ENCODE peak calls at places on chromosomes 7 and 10, in ten cellular contexts. One of them, this sample, is unnamed.
A peak's percentile ranks its signal among the peaks of the same experiment; 100 is the strongest.

GRCh38 chr10:132365102-132365501 is 31.9 kb upstream of the PWWP2B start:
- DNase-seq in astrocyte of the spinal cord: no peak
- DNase-seq in lower lobe of right lung: no peak
- DNase-seq in CD8-positive, alpha-beta memory T cell: no peak
- DNase-seq in AG08396: no peak
- DNase-seq in activated T-cell treated with anti-CD3 and anti-CD28 coated beads, Interleukin-2, amount 50 U/mL, for 48 hours: no peak
- DNase-seq in left colon: peak; percentile 14
- DNase-seq in NCI-H460: no peak
- DNase-seq in NB4: no peak
- DNase-seq in AG09319: no peak
- DNase-seq in this sample: peak; percentile 23

GRCh38 chr10:127905623-127906261 is 1.2 kb upstream of the PTPRE start:
- DNase-seq in astrocyte of the spinal cord: no peak
- DNase-seq in lower lobe of right lung: peak; percentile 54
- DNase-seq in CD8-positive, alpha-beta memory T cell: no peak
- DNase-seq in AG08396: no peak
- DNase-seq in activated T-cell treated with anti-CD3 and anti-CD28 coated beads, Interleukin-2, amount 50 U/mL, for 48 hours: no peak
- DNase-seq in left colon: no peak
- DNase-seq in NCI-H460: no peak
- DNase-seq in NB4: peak; percentile 26
- DNase-seq in AG09319: no peak
- DNase-seq in this sample: no peak

GRCh38 chr7:46363688-46364087 is 442.6 kb upstream of the IGFBP3 start:
- DNase-seq in astrocyte of the spinal cord: no peak
- DNase-seq in lower lobe of right lung: no peak
- DNase-seq in CD8-positive, alpha-beta memory T cell: no peak
- DNase-seq in AG08396: no peak
- DNase-seq in activated T-cell treated with anti-CD3 and anti-CD28 coated beads, Interleukin-2, amount 50 U/mL, for 48 hours: no peak
- DNase-seq in left colon: no peak
- DNase-seq in NCI-H460: no peak
- DNase-seq in NB4: no peak
- DNase-seq in AG09319: no peak
- DNase-seq in this sample: no peak

GRCh38 chr7:117323877-117324699 is 1.2 kb upstream of the WNT2 start:
- DNase-seq in astrocyte of the spinal cord: peak; percentile 55
- DNase-seq in lower lobe of right lung: peak; percentile 56
- DNase-seq in CD8-positive, alpha-beta memory T cell: no peak
- DNase-seq in AG08396: peak; percentile 55
- DNase-seq in activated T-cell treated with anti-CD3 and anti-CD28 coated beads, Interleukin-2, amount 50 U/mL, for 48 hours: no peak
- DNase-seq in left colon: no peak
- DNase-seq in NCI-H460: no peak
- DNase-seq in NB4: no peak
- DNase-seq in AG09319: no peak
- DNase-seq in this sample: peak; percentile 74

GRCh38 chr7:37247881-37248280 is 200.8 kb downstream of the ELMO1 start:
- DNase-seq in astrocyte of the spinal cord: no peak
- DNase-seq in lower lobe of right lung: no peak
- DNase-seq in CD8-positive, alpha-beta memory T cell: no peak
- DNase-seq in AG08396: no peak
- DNase-seq in activated T-cell treated with anti-CD3 and anti-CD28 coated beads, Interleukin-2, amount 50 U/mL, for 48 hours: no peak
- DNase-seq in left colon: no peak
- DNase-seq in NCI-H460: no peak
- DNase-seq in NB4: peak; percentile 56
- DNase-seq in AG09319: no peak
- DNase-seq in this sample: no peak

GRCh38 chr7:35993663-35994622 is 159.1 kb upstream of the EEPD1 start:
- DNase-seq in astrocyte of the spinal cord: peak; percentile 39
- DNase-seq in lower lobe of right lung: no peak
- DNase-seq in CD8-positive, alpha-beta memory T cell: no peak
- DNase-seq in AG08396: no peak
- DNase-seq in activated T-cell treated with anti-CD3 and anti-CD28 coated beads, Interleukin-2, amount 50 U/mL, for 48 hours: no peak
- DNase-seq in left colon: no peak
- DNase-seq in NCI-H460: peak; percentile 22
- DNase-seq in NB4: no peak
- DNase-seq in AG09319: no peak
- DNase-seq in this sample: no peak

GRCh38 chr7:24290004-24290641 is 6.1 kb downstream of the NPY start:
- DNase-seq in astrocyte of the spinal cord: peak; percentile 28
- DNase-seq in lower lobe of right lung: no peak
- DNase-seq in CD8-positive, alpha-beta memory T cell: no peak
- DNase-seq in AG08396: peak; percentile 26
- DNase-seq in activated T-cell treated with anti-CD3 and anti-CD28 coated beads, Interleukin-2, amount 50 U/mL, for 48 hours: peak; percentile 58
- DNase-seq in left colon: no peak
- DNase-seq in NCI-H460: peak; percentile 57
- DNase-seq in NB4: peak; percentile 87
- DNase-seq in AG09319: no peak
- DNase-seq in this sample: peak; percentile 70

GRCh38 chr10:91552706-91553105 is 80.2 kb downstream of the PPP1R3C start:
- DNase-seq in astrocyte of the spinal cord: no peak
- DNase-seq in lower lobe of right lung: no peak
- DNase-seq in CD8-positive, alpha-beta memory T cell: no peak
- DNase-seq in AG08396: no peak
- DNase-seq in activated T-cell treated with anti-CD3 and anti-CD28 coated beads, Interleukin-2, amount 50 U/mL, for 48 hours: no peak
- DNase-seq in left colon: no peak
- DNase-seq in NCI-H460: peak; percentile 38
- DNase-seq in NB4: no peak
- DNase-seq in AG09319: no peak
- DNase-seq in this sample: no peak

GRCh38 chr10:120943542-120943941 is 92.4 kb downstream of the WDR11 start:
- DNase-seq in astrocyte of the spinal cord: no peak
- DNase-seq in lower lobe of right lung: no peak
- DNase-seq in CD8-positive, alpha-beta memory T cell: no peak
- DNase-seq in AG08396: no peak
- DNase-seq in activated T-cell treated with anti-CD3 and anti-CD28 coated beads, Interleukin-2, amount 50 U/mL, for 48 hours: no peak
- DNase-seq in left colon: no peak
- DNase-seq in NCI-H460: no peak
- DNase-seq in NB4: no peak
- DNase-seq in AG09319: no peak
- DNase-seq in this sample: no peak

GRCh38 chr7:2495402-2496309 is 19.5 kb upstream of the GRIFIN start:
- DNase-seq in astrocyte of the spinal cord: no peak
- DNase-seq in lower lobe of right lung: no peak
- DNase-seq in CD8-positive, alpha-beta memory T cell: no peak
- DNase-seq in AG08396: no peak
- DNase-seq in activated T-cell treated with anti-CD3 and anti-CD28 coated beads, Interleukin-2, amount 50 U/mL, for 48 hours: no peak
- DNase-seq in left colon: no peak
- DNase-seq in NCI-H460: no peak
- DNase-seq in NB4: no peak
- DNase-seq in AG09319: no peak
- DNase-seq in this sample: no peak

GRCh38 chr7:155104913-155105312 is 34.8 kb downstream of the HTR5A start:
- DNase-seq in astrocyte of the spinal cord: no peak
- DNase-seq in lower lobe of right lung: no peak
- DNase-seq in CD8-positive, alpha-beta memory T cell: no peak
- DNase-seq in AG08396: no peak
- DNase-seq in activated T-cell treated with anti-CD3 and anti-CD28 coated beads, Interleukin-2, amount 50 U/mL, for 48 hours: no peak
- DNase-seq in left colon: no peak
- DNase-seq in NCI-H460: no peak
- DNase-seq in NB4: no peak
- DNase-seq in AG09319: no peak
- DNase-seq in this sample: no peak

GRCh38 chr7:101140339-101140699 is 13.4 kb downstream of the SERPINE1 start:
- DNase-seq in astrocyte of the spinal cord: peak; percentile 66
- DNase-seq in lower lobe of right lung: no peak
- DNase-seq in CD8-positive, alpha-beta memory T cell: no peak
- DNase-seq in AG08396: no peak
- DNase-seq in activated T-cell treated with anti-CD3 and anti-CD28 coated beads, Interleukin-2, amount 50 U/mL, for 48 hours: no peak
- DNase-seq in left colon: no peak
- DNase-seq in NCI-H460: no peak
- DNase-seq in NB4: no peak
- DNase-seq in AG09319: no peak
- DNase-seq in this sample: no peak

GRCh38 chr7:18724311-18724710 is 228.8 kb downstream of the HDAC9 start:
- DNase-seq in astrocyte of the spinal cord: no peak
- DNase-seq in lower lobe of right lung: no peak
- DNase-seq in CD8-positive, alpha-beta memory T cell: no peak
- DNase-seq in AG08396: no peak
- DNase-seq in activated T-cell treated with anti-CD3 and anti-CD28 coated beads, Interleukin-2, amount 50 U/mL, for 48 hours: no peak
- DNase-seq in left colon: no peak
- DNase-seq in NCI-H460: no peak
- DNase-seq in NB4: no peak
- DNase-seq in AG09319: no peak
- DNase-seq in this sample: no peak

GRCh38 chr7:15525652-15526263 is 36.1 kb downstream of the AGMO start:
- DNase-seq in astrocyte of the spinal cord: no peak
- DNase-seq in lower lobe of right lung: no peak
- DNase-seq in CD8-positive, alpha-beta memory T cell: no peak
- DNase-seq in AG08396: no peak
- DNase-seq in activated T-cell treated with anti-CD3 and anti-CD28 coated beads, Interleukin-2, amount 50 U/mL, for 48 hours: no peak
- DNase-seq in left colon: no peak
- DNase-seq in NCI-H460: no peak
- DNase-seq in NB4: no peak
- DNase-seq in AG09319: no peak
- DNase-seq in this sample: no peak

GRCh38 chr7:95434501-95435421 is at the start of gene PON2:
- DNase-seq in astrocyte of the spinal cord: peak; percentile 86
- DNase-seq in lower lobe of right lung: peak; percentile 89
- DNase-seq in CD8-positive, alpha-beta memory T cell: peak; percentile 25
- DNase-seq in AG08396: peak; percentile 92
- DNase-seq in activated T-cell treated with anti-CD3 and anti-CD28 coated beads, Interleukin-2, amount 50 U/mL, for 48 hours: peak; percentile 52
- DNase-seq in left colon: peak; percentile 89
- DNase-seq in NCI-H460: peak; percentile 80
- DNase-seq in NB4: peak; percentile 94
- DNase-seq in AG09319: peak; percentile 44
- DNase-seq in this sample: peak; percentile 96

GRCh38 chr7:76234931-76235441 is 33.3 kb downstream of the SRRM3 start:
- DNase-seq in astrocyte of the spinal cord: peak; percentile 81
- DNase-seq in lower lobe of right lung: peak; percentile 75
- DNase-seq in CD8-positive, alpha-beta memory T cell: peak; percentile 44
- DNase-seq in AG08396: peak; percentile 95
- DNase-seq in activated T-cell treated with anti-CD3 and anti-CD28 coated beads, Interleukin-2, amount 50 U/mL, for 48 hours: peak; percentile 92
- DNase-seq in left colon: peak; percentile 84
- DNase-seq in NCI-H460: peak; percentile 85
- DNase-seq in NB4: peak; percentile 90
- DNase-seq in AG09319: peak; percentile 46
- DNase-seq in this sample: peak; percentile 98

GRCh38 chr10:123096452-123096851 is 39.3 kb upstream of the HMX3 start:
- DNase-seq in astrocyte of the spinal cord: no peak
- DNase-seq in lower lobe of right lung: no peak
- DNase-seq in CD8-positive, alpha-beta memory T cell: no peak
- DNase-seq in AG08396: no peak
- DNase-seq in activated T-cell treated with anti-CD3 and anti-CD28 coated beads, Interleukin-2, amount 50 U/mL, for 48 hours: no peak
- DNase-seq in left colon: no peak
- DNase-seq in NCI-H460: no peak
- DNase-seq in NB4: no peak
- DNase-seq in AG09319: no peak
- DNase-seq in this sample: peak; percentile 49

GRCh38 chr7:71286336-71286735 is 154.4 kb downstream of the GALNT17 start:
- DNase-seq in astrocyte of the spinal cord: no peak
- DNase-seq in lower lobe of right lung: no peak
- DNase-seq in CD8-positive, alpha-beta memory T cell: no peak
- DNase-seq in AG08396: no peak
- DNase-seq in activated T-cell treated with anti-CD3 and anti-CD28 coated beads, Interleukin-2, amount 50 U/mL, for 48 hours: no peak
- DNase-seq in left colon: peak; percentile 29
- DNase-seq in NCI-H460: no peak
- DNase-seq in NB4: no peak
- DNase-seq in AG09319: no peak
- DNase-seq in this sample: no peak

GRCh38 chr7:136523581-136523980 is 344.9 kb upstream of the CHRM2 start:
- DNase-seq in astrocyte of the spinal cord: peak; percentile 8
- DNase-seq in lower lobe of right lung: no peak
- DNase-seq in CD8-positive, alpha-beta memory T cell: no peak
- DNase-seq in AG08396: peak; percentile 4
- DNase-seq in activated T-cell treated with anti-CD3 and anti-CD28 coated beads, Interleukin-2, amount 50 U/mL, for 48 hours: no peak
- DNase-seq in left colon: no peak
- DNase-seq in NCI-H460: no peak
- DNase-seq in NB4: no peak
- DNase-seq in AG09319: no peak
- DNase-seq in this sample: no peak

GRCh38 chr7:43612128-43612527 is 29.2 kb downstream of the STK17A start:
- DNase-seq in astrocyte of the spinal cord: no peak
- DNase-seq in lower lobe of right lung: no peak
- DNase-seq in CD8-positive, alpha-beta memory T cell: no peak
- DNase-seq in AG08396: no peak
- DNase-seq in activated T-cell treated with anti-CD3 and anti-CD28 coated beads, Interleukin-2, amount 50 U/mL, for 48 hours: no peak
- DNase-seq in left colon: no peak
- DNase-seq in NCI-H460: no peak
- DNase-seq in NB4: no peak
- DNase-seq in AG09319: no peak
- DNase-seq in this sample: no peak

GRCh38 chr10:28111712-28112111 is 112.8 kb upstream of the ODAD2 start:
- DNase-seq in astrocyte of the spinal cord: peak; percentile 80
- DNase-seq in lower lobe of right lung: no peak
- DNase-seq in CD8-positive, alpha-beta memory T cell: no peak
- DNase-seq in AG08396: peak; percentile 28
- DNase-seq in activated T-cell treated with anti-CD3 and anti-CD28 coated beads, Interleukin-2, amount 50 U/mL, for 48 hours: no peak
- DNase-seq in left colon: no peak
- DNase-seq in NCI-H460: no peak
- DNase-seq in NB4: no peak
- DNase-seq in AG09319: no peak
- DNase-seq in this sample: no peak

GRCh38 chr7:141649865-141650499 is 52.0 kb downstream of the DENND11 start:
- DNase-seq in astrocyte of the spinal cord: peak; percentile 93
- DNase-seq in lower lobe of right lung: no peak
- DNase-seq in CD8-positive, alpha-beta memory T cell: no peak
- DNase-seq in AG08396: peak; percentile 83
- DNase-seq in activated T-cell treated with anti-CD3 and anti-CD28 coated beads, Interleukin-2, amount 50 U/mL, for 48 hours: no peak
- DNase-seq in left colon: peak; percentile 50
- DNase-seq in NCI-H460: peak; percentile 76
- DNase-seq in NB4: peak; percentile 62
- DNase-seq in AG09319: peak; percentile 67
- DNase-seq in this sample: peak; percentile 93

GRCh38 chr7:131276736-131277135 is 50.9 kb upstream of the MKLN1 start:
- DNase-seq in astrocyte of the spinal cord: no peak
- DNase-seq in lower lobe of right lung: no peak
- DNase-seq in CD8-positive, alpha-beta memory T cell: no peak
- DNase-seq in AG08396: no peak
- DNase-seq in activated T-cell treated with anti-CD3 and anti-CD28 coated beads, Interleukin-2, amount 50 U/mL, for 48 hours: no peak
- DNase-seq in left colon: no peak
- DNase-seq in NCI-H460: no peak
- DNase-seq in NB4: no peak
- DNase-seq in AG09319: no peak
- DNase-seq in this sample: no peak

GRCh38 chr7:148556892-148557291 is 33.7 kb upstream of the C7orf33 start:
- DNase-seq in astrocyte of the spinal cord: no peak
- DNase-seq in lower lobe of right lung: no peak
- DNase-seq in CD8-positive, alpha-beta memory T cell: no peak
- DNase-seq in AG08396: no peak
- DNase-seq in activated T-cell treated with anti-CD3 and anti-CD28 coated beads, Interleukin-2, amount 50 U/mL, for 48 hours: no peak
- DNase-seq in left colon: no peak
- DNase-seq in NCI-H460: no peak
- DNase-seq in NB4: no peak
- DNase-seq in AG09319: no peak
- DNase-seq in this sample: no peak

GRCh38 chr10:83580373-83581012 is 558.8 kb upstream of the GHITM start:
- DNase-seq in astrocyte of the spinal cord: no peak
- DNase-seq in lower lobe of right lung: no peak
- DNase-seq in CD8-positive, alpha-beta memory T cell: no peak
- DNase-seq in AG08396: no peak
- DNase-seq in activated T-cell treated with anti-CD3 and anti-CD28 coated beads, Interleukin-2, amount 50 U/mL, for 48 hours: no peak
- DNase-seq in left colon: no peak
- DNase-seq in NCI-H460: no peak
- DNase-seq in NB4: no peak
- DNase-seq in AG09319: no peak
- DNase-seq in this sample: no peak

GRCh38 chr7:55132890-55133551 is 114.2 kb downstream of the EGFR start:
- DNase-seq in astrocyte of the spinal cord: peak; percentile 99
- DNase-seq in lower lobe of right lung: no peak
- DNase-seq in CD8-positive, alpha-beta memory T cell: no peak
- DNase-seq in AG08396: peak; percentile 84
- DNase-seq in activated T-cell treated with anti-CD3 and anti-CD28 coated beads, Interleukin-2, amount 50 U/mL, for 48 hours: peak; percentile 49
- DNase-seq in left colon: peak; percentile 56
- DNase-seq in NCI-H460: peak; percentile 76
- DNase-seq in NB4: peak; percentile 15
- DNase-seq in AG09319: peak; percentile 91
- DNase-seq in this sample: peak; percentile 95

GRCh38 chr7:27099839-27100225 is 2.7 kb downstream of the HOXA2 start:
- DNase-seq in astrocyte of the spinal cord: peak; percentile 50
- DNase-seq in lower lobe of right lung: no peak
- DNase-seq in CD8-positive, alpha-beta memory T cell: no peak
- DNase-seq in AG08396: no peak
- DNase-seq in activated T-cell treated with anti-CD3 and anti-CD28 coated beads, Interleukin-2, amount 50 U/mL, for 48 hours: no peak
- DNase-seq in left colon: no peak
- DNase-seq in NCI-H460: no peak
- DNase-seq in NB4: no peak
- DNase-seq in AG09319: no peak
- DNase-seq in this sample: no peak

GRCh38 chr10:59362991-59363390 is 642 bp upstream of the FAM13C start:
- DNase-seq in astrocyte of the spinal cord: peak; percentile 57
- DNase-seq in lower lobe of right lung: peak; percentile 58
- DNase-seq in CD8-positive, alpha-beta memory T cell: no peak
- DNase-seq in AG08396: peak; percentile 25
- DNase-seq in activated T-cell treated with anti-CD3 and anti-CD28 coated beads, Interleukin-2, amount 50 U/mL, for 48 hours: no peak
- DNase-seq in left colon: peak; percentile 63
- DNase-seq in NCI-H460: peak; percentile 21
- DNase-seq in NB4: no peak
- DNase-seq in AG09319: no peak
- DNase-seq in this sample: peak; percentile 65

This sample was measured in osteoblast.